ENCODE peak calls at places on chromosome 5, in seven cellular contexts. C is testis, X is HCT116, N is uterus, W is DND-41, G is endodermal cell, P is AG04450. D is an unnamed sample.

GRCh38 chr5:11128021-11128420 is 367.0 kb upstream of the DAP start:
- DNase-seq in N (no peak), G (no peak), C (no peak), X (no peak), W (no peak), P (no peak), D (no peak)

GRCh38 chr5:58887721-58888409 is 305.0 kb downstream of the RAB3C start:
- DNase-seq in W (no peak), X (no peak), P (no peak), G (no peak), N (peak; percentile 48), C (peak; percentile 53), D (no peak)

GRCh38 chr5:159339451-159339850 is 9.2 kb upstream of the IL12B start:
- DNase-seq in G (no peak), N (no peak), X (no peak), C (no peak), P (no peak), W (no peak), D (no peak)

GRCh38 chr5:124718376-124718775 is 28.1 kb downstream of the ZNF608 start:
- DNase-seq in X (no peak), W (no peak), C (no peak), P (no peak), G (peak; percentile 13), N (no peak), D (no peak)

GRCh38 chr5:144820285-144820684 is 649.6 kb downstream of the KCTD16 start:
- DNase-seq in N (no peak), G (no peak), C (no peak), X (no peak), P (no peak), W (no peak), D (no peak)

GRCh38 chr5:96468956-96469355 is 35.9 kb upstream of the PCSK1 start:
- DNase-seq in C (no peak), W (no peak), P (no peak), X (no peak), N (no peak), G (no peak), D (no peak)

GRCh38 chr5:124544366-124545055 is 201.9 kb downstream of the ZNF608 start:
- DNase-seq in N (no peak), X (peak; percentile 4), C (no peak), P (no peak), G (no peak), W (peak; percentile 6), D (no peak)

GRCh38 chr5:82467006-82467561 is 188.9 kb upstream of the RPS23 start:
- DNase-seq in P (no peak), W (no peak), X (no peak), N (peak; percentile 55), G (no peak), C (peak; percentile 26), D (no peak)

GRCh38 chr5:109788596-109788995 is 98.9 kb downstream of the MAN2A1 start:
- DNase-seq in N (no peak), C (no peak), W (no peak), P (no peak), X (no peak), G (no peak), D (no peak)

GRCh38 chr5:172733974-172734346 is 37.0 kb downstream of the DUSP1 start:
- DNase-seq in G (no peak), W (no peak), N (no peak), C (no peak), X (no peak), P (no peak), D (no peak)

GRCh38 chr5:149060325-149060724 is 2.5 kb downstream of the SH3TC2 start:
- DNase-seq in N (no peak), C (peak; percentile 84), G (no peak), P (no peak), W (no peak), X (no peak), D (no peak)

GRCh38 chr5:151580858-151581257 is 10.3 kb downstream of the FAT2 start:
- DNase-seq in P (no peak), W (no peak), N (no peak), G (peak; percentile 77), X (no peak), C (no peak), D (no peak)
- H3K27ac ChIP-seq in P (no peak overlapping the region), W (no peak overlapping the region), N (no peak overlapping the region), G (no peak overlapping the region), X (no peak overlapping the region), C (no peak overlapping the region), D (no peak overlapping the region)

DNA sequence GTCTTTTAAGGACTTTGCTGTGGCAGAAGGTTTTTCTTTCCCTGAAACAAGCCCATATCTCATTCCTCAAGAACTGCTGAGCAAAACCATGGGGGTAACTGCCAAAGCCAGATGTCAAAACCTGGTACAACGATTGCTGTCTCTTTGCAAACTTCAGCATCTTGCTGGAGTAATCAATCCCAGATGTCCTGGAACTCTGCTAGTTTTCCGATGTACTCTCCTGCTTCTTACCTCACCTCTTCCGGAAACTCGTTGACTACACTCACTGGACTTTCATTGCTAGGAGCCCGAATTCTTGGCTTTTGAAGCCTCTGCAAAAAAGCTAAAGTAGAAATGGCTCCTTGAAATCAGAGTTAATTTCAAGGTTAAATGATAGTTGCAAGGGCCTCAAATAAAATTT is 23.3 kb downstream of the RAD1 start:
- DNase-seq in P (no peak), G (no peak), W (no peak), X (no peak), C (no peak), N (peak; percentile 46), D (no peak)
- H3K4me3 ChIP-seq in P (no peak overlapping the region), G (no peak overlapping the region), W (no peak overlapping the region), X (no peak overlapping the region), C (no peak overlapping the region), N (no peak overlapping the region), D (no peak overlapping the region)

GRCh38 chr5:86786955-86787354 is 169.2 kb downstream of the COX7C start:
- DNase-seq in N (no peak), W (no peak), G (peak; percentile 44), X (no peak), C (peak; percentile 16), P (no peak), D (no peak)
- H3K27ac ChIP-seq in N (no peak overlapping the region), W (no peak overlapping the region), G (peak overlapping the region; percentile 32), X (no peak overlapping the region), C (no peak overlapping the region), P (no peak overlapping the region), D (no peak overlapping the region)

GRCh38 chr5:68286612-68286912 is 71.0 kb downstream of the PIK3R1 start:
- DNase-seq in P (no peak), G (no peak), X (no peak), N (no peak), C (no peak), W (no peak), D (no peak)

GRCh38 chr5:68287976-68288755 is 72.6 kb downstream of the PIK3R1 start:
- DNase-seq in N (peak; percentile 72), W (peak; percentile 69), G (peak; percentile 81), C (peak; percentile 73), P (no peak), X (no peak), D (peak; percentile 84)

GRCh38 chr5:68287631-68287975 is 72.0 kb downstream of the PIK3R1 start:
- DNase-seq in G (no peak), N (no peak), C (no peak), X (no peak), P (no peak), W (no peak), D (no peak)

GRCh38 chr5:68285075-68285827 is 69.7 kb downstream of the PIK3R1 start:
- DNase-seq in G (no peak), N (no peak), P (no peak), X (no peak), C (no peak), W (no peak), D (no peak)

GRCh38 chr5:68285857-68286611 is 70.5 kb downstream of the PIK3R1 start:
- DNase-seq in X (peak; percentile 44), N (no peak), W (no peak), P (no peak), G (no peak), C (no peak), D (no peak)
- H3K4me3 ChIP-seq in X (no peak overlapping the region), N (no peak overlapping the region), W (no peak overlapping the region), P (no peak overlapping the region), G (no peak overlapping the region), C (no peak overlapping the region), D (no peak overlapping the region)